ENCODE peak calls at places on chromosomes 13 and 19, in five cellular contexts. A is neural crest cell; G is stimulated activated CD4-positive, alpha-beta T cell treated with anti-CD3 and anti-CD28 coated beads, Interleukin-12 subunit alpha, Interleukin-12 subunit beta, amount 100 ng/mL, for 4 hours; Q is cardiac fibroblast; B is OCI-M1. U is an unnamed sample.

GRCh38 chr19:7975037-7975436 is 30.4 kb downstream of the ELAVL1 start:
- DNase-seq in B (no peak), A (no peak), Q (no peak), G (no peak), U (no peak)

GRCh38 chr19:10104665-10105221 is 1.4 kb upstream of the PPAN start:
- DNase-seq in B (peak; percentile 85), A (no peak), Q (no peak), G (peak; percentile 56), U (no peak)

GRCh38 chr13:40530961-40531360 is 135.5 kb downstream of the FOXO1 start:
- DNase-seq in G (no peak), B (no peak), Q (no peak), A (no peak), U (no peak)

GRCh38 chr13:72304121-72304745 is 423.2 kb downstream of the MZT1 start:
- DNase-seq in A (no peak), Q (peak; percentile 7), B (no peak), G (no peak), U (no peak)

GRCh38 chr13:93776936-93777335 is 550.3 kb downstream of the GPC6 start:
- DNase-seq in B (no peak), Q (peak; percentile 65), G (no peak), A (no peak), U (no peak)

GRCh38 chr13:30715837-30716236 is 19.5 kb upstream of the ALOX5AP start:
- DNase-seq in Q (peak; percentile 58), B (no peak), A (no peak), G (no peak), U (no peak)

GRCh38 chr19:3068071-3068470 is 5.8 kb upstream of the TLE5 start:
- DNase-seq in G (no peak), A (no peak), Q (no peak), B (no peak), U (no peak)

GRCh38 chr19:6730153-6730804 is 7.1 kb downstream of the GPR108 start:
- DNase-seq in B (peak; percentile 34), G (peak; percentile 39), Q (no peak), A (no peak), U (peak; percentile 84)

GRCh38 chr13:49218493-49219051 is 1.6 kb upstream of the MLNR start:
- DNase-seq in G (no peak), Q (peak; percentile 27), B (no peak), A (no peak), U (no peak)

GRCh38 chr13:85137516-85137915 is 661.7 kb downstream of the SLITRK6 start:
- DNase-seq in Q (no peak), A (no peak), B (no peak), G (no peak), U (no peak)

GRCh38 chr13:113581871-113582270 is 2.7 kb upstream of the TFDP1 start:
- DNase-seq in B (no peak), G (no peak), Q (no peak), A (no peak), U (no peak)

GRCh38 chr13:36096411-36097184 is 34.6 kb downstream of the DCLK1 start:
- DNase-seq in B (no peak), Q (peak; percentile 68), G (no peak), A (no peak), U (no peak)

GRCh38 chr19:11254662-11255061 is 7.7 kb downstream of the DOCK6 start:
- DNase-seq in Q (no peak), A (no peak), B (no peak), G (no peak), U (no peak)

GRCh38 chr13:93249259-93249917 is 22.8 kb downstream of the GPC6 start:
- DNase-seq in Q (peak; percentile 88), G (no peak), A (no peak), B (no peak), U (peak; percentile 58)